ENCODE peak calls at places on chromosomes 3 and 15, in four cellular contexts. X is B cell, P is cardiac septum, Q is Calu3. J is an unnamed sample.

GRCh38 chr15:92665100-92665555 is 9.6 kb upstream of the FAM174B start:
- DNase-seq in Q (no peak), X (no peak), P (no peak), J (no peak)

GRCh38 chr3:132317229-132317948 is at the start of gene ACP3:
- DNase-seq in Q (peak; percentile 74), P (peak; percentile 78), X (no peak), J (no peak)

GRCh38 chr3:39141211-39141995 is 12.0 kb downstream of the CSRNP1 start:
- DNase-seq in X (no peak), Q (peak; percentile 92), P (no peak), J (no peak)

GRCh38 chr3:17233398-17233800 is 348.6 kb downstream of the PLCL2 start:
- DNase-seq in P (no peak), Q (peak; percentile 20), X (peak; percentile 23), J (peak; percentile 35)

GRCh38 chr3:72270730-72271129 is 485.8 kb upstream of the PROK2 start:
- DNase-seq in P (no peak), X (no peak), Q (no peak), J (no peak)

GRCh38 chr3:43155464-43156121 is 49.7 kb upstream of the POMGNT2 start:
- DNase-seq in P (no peak), Q (peak; percentile 73), X (no peak), J (no peak)

GRCh38 chr3:48502728-48503168 is 1.2 kb downstream of the SHISA5 start:
- DNase-seq in X (peak; percentile 7), P (no peak), Q (no peak), J (no peak)

GRCh38 chr3:126970101-126970500 is 12.8 kb upstream of the PLXNA1 start:
- DNase-seq in Q (no peak), X (no peak), P (no peak), J (no peak)

GRCh38 chr3:49501258-49501609 is 31.2 kb downstream of the DAG1 start:
- DNase-seq in Q (no peak), P (no peak), X (no peak), J (no peak)

GRCh38 chr15:49560045-49560444 is 60.6 kb downstream of the FAM227B start:
- DNase-seq in X (no peak), Q (no peak), P (no peak), J (no peak)

GRCh38 chr15:81924667-81925183 is 121.1 kb downstream of the MEX3B start:
- DNase-seq in X (no peak), Q (no peak), P (no peak), J (no peak)

GRCh38 chr3:112010631-112011030 is 11.9 kb downstream of the TAGLN3 start:
- DNase-seq in X (no peak), P (no peak), Q (no peak), J (no peak)

GRCh38 chr3:126516936-126517290 is 660 bp downstream of the UROC1 start:
- DNase-seq in X (no peak), Q (no peak), P (no peak), J (no peak)

GRCh38 chr3:71510485-71510884 is 73.0 kb downstream of the FOXP1 start:
- DNase-seq in Q (no peak), P (no peak), X (no peak), J (no peak)

GRCh38 chr3:45946307-45946706 is 3.0 kb downstream of the CXCR6 start:
- DNase-seq in P (no peak), Q (no peak), X (no peak), J (no peak)

GRCh38 chr3:13880811-13881156 is 913 bp upstream of the WNT7A start:
- DNase-seq in P (peak; percentile 58), Q (no peak), X (no peak), J (no peak)

GRCh38 chr3:129481783-129482332 is 41.8 kb downstream of the IFT122 start:
- DNase-seq in P (no peak), Q (no peak), X (no peak), J (no peak)

GRCh38 chr3:9951126-9951525 is 1.1 kb downstream of the PRRT3 start:
- DNase-seq in P (no peak), X (no peak), Q (no peak), J (peak; percentile 83)

GRCh38 chr15:90191795-90192494 is 9.2 kb upstream of the SEMA4B start:
- DNase-seq in X (peak; percentile 79), Q (peak; percentile 63), P (peak; percentile 79), J (peak; percentile 55)

GRCh38 chr3:133986302-133986701 is 43.4 kb downstream of the SLCO2A1 start:
- DNase-seq in P (peak; percentile 7), Q (no peak), X (no peak), J (no peak)

GRCh38 chr3:9225268-9225667 is 24.2 kb downstream of the SRGAP3 start:
- DNase-seq in X (no peak), Q (no peak), P (no peak), J (no peak)

GRCh38 chr3:79140718-79141117 is 627.1 kb downstream of the ROBO1 start:
- DNase-seq in P (no peak), Q (no peak), X (no peak), J (no peak)

GRCh38 chr15:74520407-74520806 is 20.6 kb upstream of the ARID3B start:
- DNase-seq in P (no peak), Q (no peak), X (no peak), J (no peak)

GRCh38 chr3:170410428-170411029 is 8.1 kb upstream of the CLDN11 start:
- DNase-seq in Q (peak; percentile 41), X (no peak), P (no peak), J (no peak)

GRCh38 chr3:32374788-32375595 is 16.7 kb upstream of the CMTM7 start:
- DNase-seq in Q (peak; percentile 75), X (peak; percentile 51), P (no peak), J (peak; percentile 53)

GRCh38 chr3:32630266-32630665 is 54.7 kb upstream of the CNOT10 start:
- DNase-seq in Q (peak; percentile 6), X (no peak), P (no peak), J (no peak)

GRCh38 chr3:38554127-38554827 is 58.1 kb downstream of the EXOG start:
- DNase-seq in P (peak; percentile 49), X (no peak), Q (no peak), J (no peak)

GRCh38 chr15:62758126-62758951 is 284.2 kb upstream of the TPM1 start:
- DNase-seq in Q (no peak), X (no peak), P (no peak), J (no peak)

GRCh38 chr3:111621535-111621934 is 26.4 kb upstream of the ZBED2 start:
- DNase-seq in Q (peak; percentile 36), X (no peak), P (no peak), J (no peak)

GRCh38 chr3:84965141-84965540 is 6.4 kb downstream of the CADM2 start:
- DNase-seq in Q (peak; percentile 47), P (no peak), X (no peak), J (no peak)

GRCh38 chr15:25776071-25776740 is 86.9 kb downstream of the ATP10A start:
- DNase-seq in X (no peak), P (no peak), Q (no peak), J (no peak)